ENCODE peak calls at places on chromosomes 1 and 21, in four cellular contexts. One of them, this sample, is unnamed.

GRCh38 chr1:21295059-21295401 is 4.8 kb upstream of the ECE1 start:
- DNase-seq in GM12891: no peak
- DNase-seq in HL-60: no peak
- DNase-seq in GM12878: no peak
- DNase-seq in this sample: no peak

GRCh38 chr1:13952985-13953384 is 253.0 kb downstream of the PRDM2 start:
- DNase-seq in GM12891: no peak
- DNase-seq in GM12878: no peak
- DNase-seq in HL-60: no peak
- DNase-seq in this sample: no peak

GRCh38 chr1:1223321-1223720 is 8.5 kb downstream of the SDF4 start:
- DNase-seq in GM12878: no peak
- DNase-seq in HL-60: no peak
- DNase-seq in GM12891: no peak
- DNase-seq in this sample: no peak

GRCh38 chr21:38839683-38840286 is 34.1 kb downstream of the ETS2 start:
- DNase-seq in GM12891: no peak
- DNase-seq in HL-60: no peak
- DNase-seq in GM12878: no peak
- DNase-seq in this sample: peak; percentile 39

GRCh38 chr1:1925437-1926345 is 6.6 kb upstream of the TMEM52 start:
- DNase-seq in GM12891: no peak
- DNase-seq in HL-60: no peak
- DNase-seq in GM12878: no peak
- DNase-seq in this sample: no peak

GRCh38 chr1:7501259-7501560 is 269.9 kb upstream of the VAMP3 start:
- DNase-seq in GM12891: no peak
- DNase-seq in GM12878: no peak
- DNase-seq in HL-60: no peak
- DNase-seq in this sample: no peak

GRCh38 chr21:36889401-36889800 is 77.1 kb downstream of the HLCS start:
- DNase-seq in GM12878: no peak
- DNase-seq in HL-60: no peak
- DNase-seq in GM12891: no peak
- DNase-seq in this sample: no peak

GRCh38 chr1:88529581-88529980 is 154.5 kb upstream of the PKN2 start:
- DNase-seq in GM12878: no peak
- DNase-seq in HL-60: no peak
- DNase-seq in GM12891: no peak
- DNase-seq in this sample: no peak

GRCh38 chr1:241473026-241473425 is 46.5 kb downstream of the FH start:
- DNase-seq in GM12891: no peak
- DNase-seq in GM12878: no peak
- DNase-seq in HL-60: no peak
- DNase-seq in this sample: no peak

GRCh38 chr1:51535006-51535592 is 16.0 kb upstream of the EPS15 start:
- DNase-seq in GM12891: no peak
- DNase-seq in HL-60: no peak
- DNase-seq in GM12878: peak; percentile 54
- DNase-seq in this sample: no peak

GRCh38 chr1:175481126-175482071 is 262.0 kb downstream of the TNR start:
- DNase-seq in GM12878: no peak
- DNase-seq in HL-60: no peak
- DNase-seq in GM12891: no peak
- DNase-seq in this sample: peak; percentile 32

GRCh38 chr1:43512681-43513080 is 18.0 kb upstream of the PTPRF start:
- DNase-seq in GM12891: no peak
- DNase-seq in GM12878: no peak
- DNase-seq in HL-60: no peak
- DNase-seq in this sample: no peak

DNA sequence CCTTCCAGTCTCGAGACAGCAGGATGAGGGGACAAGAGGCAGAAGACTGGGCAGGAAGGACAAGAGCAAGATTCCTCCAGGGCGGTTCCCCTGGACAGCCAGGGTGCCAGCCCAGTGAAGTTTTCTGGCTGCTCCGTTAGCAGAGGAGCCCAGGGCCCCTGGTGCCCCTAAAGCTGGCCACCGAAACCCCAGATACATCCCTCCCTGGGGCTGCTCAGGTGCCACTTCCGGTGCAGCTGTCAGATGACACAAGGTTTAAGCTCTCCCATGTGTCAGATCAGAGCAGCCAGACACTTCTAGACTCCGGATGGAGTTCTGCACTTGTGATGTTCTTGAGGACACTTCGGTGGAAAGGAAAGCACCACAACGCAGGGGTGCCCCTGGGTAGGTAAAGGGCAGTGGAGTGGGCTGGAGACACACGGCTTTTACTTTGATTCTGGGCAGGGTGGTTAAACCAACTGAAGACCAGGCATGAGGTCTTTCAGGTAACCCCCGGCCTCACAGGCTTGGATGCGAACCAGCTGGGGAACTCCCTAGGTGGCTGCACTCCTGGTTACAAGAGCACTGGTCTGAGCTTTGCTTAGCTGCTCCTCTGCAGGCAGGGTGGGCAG is 85.7 kb downstream of the ITPKB start:
- DNase-seq in GM12891: no peak
- DNase-seq in HL-60: no peak
- DNase-seq in GM12878: no peak
- DNase-seq in this sample: no peak
- TF ChIP-seq SPI1 in GM12891: no peak
- TF ChIP-seq SPI1 in HL-60: no peak
- TF ChIP-seq SPI1 in GM12878: no peak
- TF ChIP-seq SPI1 in this sample: no peak

GRCh38 chr1:100036718-100037664 is 67.2 kb downstream of the SLC35A3 start:
- DNase-seq in GM12891: no peak
- DNase-seq in GM12878: no peak
- DNase-seq in HL-60: no peak
- DNase-seq in this sample: no peak

GRCh38 chr1:100038401-100039306 is 68.9 kb downstream of the SLC35A3 start:
- DNase-seq in HL-60: peak; percentile 35
- DNase-seq in GM12878: no peak
- DNase-seq in GM12891: peak; percentile 28
- DNase-seq in this sample: peak; percentile 59

GRCh38 chr1:100037665-100038400 is 68.0 kb downstream of the SLC35A3 start:
- DNase-seq in GM12878: peak; percentile 53
- DNase-seq in HL-60: peak; percentile 61
- DNase-seq in GM12891: peak; percentile 75
- DNase-seq in this sample: peak; percentile 90

GRCh38 chr1:100035214-100035613 is 65.4 kb downstream of the SLC35A3 start:
- DNase-seq in HL-60: no peak
- DNase-seq in GM12891: no peak
- DNase-seq in GM12878: no peak
- DNase-seq in this sample: no peak

GRCh38 chr1:100034465-100034864 is 64.7 kb downstream of the SLC35A3 start:
- DNase-seq in HL-60: no peak
- DNase-seq in GM12891: no peak
- DNase-seq in GM12878: no peak
- DNase-seq in this sample: no peak
- TF ChIP-seq SPI1 in HL-60: no peak
- TF ChIP-seq SPI1 in GM12891: no peak
- TF ChIP-seq SPI1 in GM12878: no peak
- TF ChIP-seq SPI1 in this sample: no peak

GRCh38 chr1:81142099-81142776 is 658.5 kb upstream of the ADGRL2 start:
- DNase-seq in GM12891: no peak
- DNase-seq in HL-60: no peak
- DNase-seq in GM12878: no peak
- DNase-seq in this sample: no peak
- TF ChIP-seq SPI1 in GM12891: no peak
- TF ChIP-seq SPI1 in HL-60: no peak
- TF ChIP-seq SPI1 in GM12878: no peak
- TF ChIP-seq SPI1 in this sample: no peak

GRCh38 chr1:6099297-6099696 is 53.6 kb downstream of the KCNAB2 start:
- DNase-seq in HL-60: no peak
- DNase-seq in GM12891: no peak
- DNase-seq in GM12878: no peak
- DNase-seq in this sample: no peak
- TF ChIP-seq SPI1 in HL-60: no peak
- TF ChIP-seq SPI1 in GM12891: no peak
- TF ChIP-seq SPI1 in GM12878: no peak
- TF ChIP-seq SPI1 in this sample: no peak

This sample was measured in K562.